ENCODE peak calls at places on chromosomes 12 and 14, in seven cellular contexts. One of them, this sample, is unnamed.

GRCh38 chr14:51328089-51328941 is 88.3 kb downstream of the TMX1 start:
- DNase-seq in activated CD8-positive, alpha-beta memory T cell treated with anti-CD3 and anti-CD28 coated beads, Interleukin-2, amount 50 U/mL, for 4 hours: peak; percentile 16
- DNase-seq in stimulated activated CD8-positive, alpha-beta memory T cell treated with anti-CD3 and anti-CD28 coated beads, Interleukin-4, amount 100 ng/mL, for 1 hour: no peak
- DNase-seq in type B pancreatic cell: no peak
- DNase-seq in endothelial cell: no peak
- DNase-seq in fibroblast of the aortic adventitia: peak; percentile 77
- DNase-seq in AG08395: peak; percentile 48
- DNase-seq in this sample: peak; percentile 76

GRCh38 chr14:104550849-104551728 is 28.5 kb upstream of the C14orf180 start:
- DNase-seq in activated CD8-positive, alpha-beta memory T cell treated with anti-CD3 and anti-CD28 coated beads, Interleukin-2, amount 50 U/mL, for 4 hours: peak; percentile 9
- DNase-seq in stimulated activated CD8-positive, alpha-beta memory T cell treated with anti-CD3 and anti-CD28 coated beads, Interleukin-4, amount 100 ng/mL, for 1 hour: no peak
- DNase-seq in type B pancreatic cell: peak; percentile 60
- DNase-seq in endothelial cell: no peak
- DNase-seq in fibroblast of the aortic adventitia: no peak
- DNase-seq in AG08395: no peak
- DNase-seq in this sample: no peak

GRCh38 chr14:44795725-44796124 is 166.0 kb downstream of the KLHL28 start:
- DNase-seq in activated CD8-positive, alpha-beta memory T cell treated with anti-CD3 and anti-CD28 coated beads, Interleukin-2, amount 50 U/mL, for 4 hours: no peak
- DNase-seq in stimulated activated CD8-positive, alpha-beta memory T cell treated with anti-CD3 and anti-CD28 coated beads, Interleukin-4, amount 100 ng/mL, for 1 hour: no peak
- DNase-seq in type B pancreatic cell: no peak
- DNase-seq in endothelial cell: no peak
- DNase-seq in fibroblast of the aortic adventitia: no peak
- DNase-seq in AG08395: no peak
- DNase-seq in this sample: no peak

GRCh38 chr12:116880213-116880816 is 926 bp downstream of the HRK start:
- DNase-seq in activated CD8-positive, alpha-beta memory T cell treated with anti-CD3 and anti-CD28 coated beads, Interleukin-2, amount 50 U/mL, for 4 hours: no peak
- DNase-seq in stimulated activated CD8-positive, alpha-beta memory T cell treated with anti-CD3 and anti-CD28 coated beads, Interleukin-4, amount 100 ng/mL, for 1 hour: no peak
- DNase-seq in type B pancreatic cell: no peak
- DNase-seq in endothelial cell: no peak
- DNase-seq in fibroblast of the aortic adventitia: peak; percentile 27
- DNase-seq in AG08395: no peak
- DNase-seq in this sample: no peak

GRCh38 chr12:78562358-78563205 is 302.0 kb upstream of the SYT1 start:
- DNase-seq in activated CD8-positive, alpha-beta memory T cell treated with anti-CD3 and anti-CD28 coated beads, Interleukin-2, amount 50 U/mL, for 4 hours: no peak
- DNase-seq in stimulated activated CD8-positive, alpha-beta memory T cell treated with anti-CD3 and anti-CD28 coated beads, Interleukin-4, amount 100 ng/mL, for 1 hour: no peak
- DNase-seq in type B pancreatic cell: no peak
- DNase-seq in endothelial cell: no peak
- DNase-seq in fibroblast of the aortic adventitia: peak; percentile 40
- DNase-seq in AG08395: no peak
- DNase-seq in this sample: peak; percentile 63

GRCh38 chr14:79947440-79947839 is 263.9 kb downstream of the DIO2 start:
- DNase-seq in activated CD8-positive, alpha-beta memory T cell treated with anti-CD3 and anti-CD28 coated beads, Interleukin-2, amount 50 U/mL, for 4 hours: no peak
- DNase-seq in stimulated activated CD8-positive, alpha-beta memory T cell treated with anti-CD3 and anti-CD28 coated beads, Interleukin-4, amount 100 ng/mL, for 1 hour: no peak
- DNase-seq in type B pancreatic cell: no peak
- DNase-seq in endothelial cell: no peak
- DNase-seq in fibroblast of the aortic adventitia: no peak
- DNase-seq in AG08395: no peak
- DNase-seq in this sample: no peak

GRCh38 chr12:49796606-49797451 is 31.4 kb downstream of the NCKAP5L start:
- DNase-seq in activated CD8-positive, alpha-beta memory T cell treated with anti-CD3 and anti-CD28 coated beads, Interleukin-2, amount 50 U/mL, for 4 hours: no peak
- DNase-seq in stimulated activated CD8-positive, alpha-beta memory T cell treated with anti-CD3 and anti-CD28 coated beads, Interleukin-4, amount 100 ng/mL, for 1 hour: no peak
- DNase-seq in type B pancreatic cell: no peak
- DNase-seq in endothelial cell: no peak
- DNase-seq in fibroblast of the aortic adventitia: no peak
- DNase-seq in AG08395: no peak
- DNase-seq in this sample: no peak

GRCh38 chr14:58048219-58048618 is 103.8 kb downstream of the ARMH4 start:
- DNase-seq in activated CD8-positive, alpha-beta memory T cell treated with anti-CD3 and anti-CD28 coated beads, Interleukin-2, amount 50 U/mL, for 4 hours: no peak
- DNase-seq in stimulated activated CD8-positive, alpha-beta memory T cell treated with anti-CD3 and anti-CD28 coated beads, Interleukin-4, amount 100 ng/mL, for 1 hour: no peak
- DNase-seq in type B pancreatic cell: no peak
- DNase-seq in endothelial cell: no peak
- DNase-seq in fibroblast of the aortic adventitia: peak; percentile 7
- DNase-seq in AG08395: no peak
- DNase-seq in this sample: peak; percentile 2

GRCh38 chr12:111685322-111685810 is 390 bp downstream of the BRAP start:
- DNase-seq in activated CD8-positive, alpha-beta memory T cell treated with anti-CD3 and anti-CD28 coated beads, Interleukin-2, amount 50 U/mL, for 4 hours: peak; percentile 17
- DNase-seq in stimulated activated CD8-positive, alpha-beta memory T cell treated with anti-CD3 and anti-CD28 coated beads, Interleukin-4, amount 100 ng/mL, for 1 hour: no peak
- DNase-seq in type B pancreatic cell: no peak
- DNase-seq in endothelial cell: no peak
- DNase-seq in fibroblast of the aortic adventitia: no peak
- DNase-seq in AG08395: no peak
- DNase-seq in this sample: no peak

GRCh38 chr14:57486767-57487379 is 6.8 kb downstream of the CCDC198 start:
- DNase-seq in activated CD8-positive, alpha-beta memory T cell treated with anti-CD3 and anti-CD28 coated beads, Interleukin-2, amount 50 U/mL, for 4 hours: no peak
- DNase-seq in stimulated activated CD8-positive, alpha-beta memory T cell treated with anti-CD3 and anti-CD28 coated beads, Interleukin-4, amount 100 ng/mL, for 1 hour: no peak
- DNase-seq in type B pancreatic cell: no peak
- DNase-seq in endothelial cell: no peak
- DNase-seq in fibroblast of the aortic adventitia: peak; percentile 57
- DNase-seq in AG08395: peak; percentile 60
- DNase-seq in this sample: peak; percentile 61

GRCh38 chr14:92577321-92577742 is 63.8 kb downstream of the RIN3 start:
- DNase-seq in activated CD8-positive, alpha-beta memory T cell treated with anti-CD3 and anti-CD28 coated beads, Interleukin-2, amount 50 U/mL, for 4 hours: peak; percentile 38
- DNase-seq in stimulated activated CD8-positive, alpha-beta memory T cell treated with anti-CD3 and anti-CD28 coated beads, Interleukin-4, amount 100 ng/mL, for 1 hour: no peak
- DNase-seq in type B pancreatic cell: no peak
- DNase-seq in endothelial cell: no peak
- DNase-seq in fibroblast of the aortic adventitia: no peak
- DNase-seq in AG08395: no peak
- DNase-seq in this sample: no peak